ENCODE peak calls at places on chromosomes 11 and 22, in eight cellular contexts. One of them, this sample, is unnamed.

GRCh38 chr11:92505689-92506088 is 281.1 kb downstream of the FAT3 start:
- DNase-seq in epithelial cell of esophagus: peak
- DNase-seq in right atrium auricular region: no peak
- DNase-seq in suprapubic skin: no peak
- DNase-seq in CD8-positive, alpha-beta T cell: no peak
- DNase-seq in foreskin fibroblast: no peak
- DNase-seq in heart left ventricle: no peak
- DNase-seq in left lung: no peak
- DNase-seq in this sample: no peak

GRCh38 chr11:10743354-10744035 is 7.6 kb upstream of the CTR9 start:
- DNase-seq in left lung: no peak
- DNase-seq in CD8-positive, alpha-beta T cell: peak
- DNase-seq in right atrium auricular region: no peak
- DNase-seq in heart left ventricle: no peak
- DNase-seq in foreskin fibroblast: no peak
- DNase-seq in suprapubic skin: no peak
- DNase-seq in epithelial cell of esophagus: no peak
- DNase-seq in this sample: no peak

GRCh38 chr11:14539867-14540475 is 19.8 kb upstream of the PSMA1 start:
- DNase-seq in suprapubic skin: no peak
- DNase-seq in heart left ventricle: peak
- DNase-seq in foreskin fibroblast: no peak
- DNase-seq in right atrium auricular region: peak
- DNase-seq in CD8-positive, alpha-beta T cell: no peak
- DNase-seq in epithelial cell of esophagus: no peak
- DNase-seq in left lung: no peak
- DNase-seq in this sample: no peak

GRCh38 chr11:120550007-120550406 is 38.5 kb downstream of the GRIK4 start:
- DNase-seq in right atrium auricular region: no peak
- DNase-seq in suprapubic skin: no peak
- DNase-seq in left lung: no peak
- DNase-seq in epithelial cell of esophagus: no peak
- DNase-seq in CD8-positive, alpha-beta T cell: no peak
- DNase-seq in foreskin fibroblast: no peak
- DNase-seq in heart left ventricle: no peak
- DNase-seq in this sample: no peak

GRCh38 chr11:122668562-122669090 is 13.1 kb downstream of the UBASH3B start:
- DNase-seq in right atrium auricular region: no peak
- DNase-seq in suprapubic skin: no peak
- DNase-seq in foreskin fibroblast: peak
- DNase-seq in left lung: no peak
- DNase-seq in CD8-positive, alpha-beta T cell: no peak
- DNase-seq in heart left ventricle: no peak
- DNase-seq in epithelial cell of esophagus: peak
- DNase-seq in this sample: no peak

GRCh38 chr11:30451642-30452041 is 128.7 kb downstream of the ARL14EP start:
- DNase-seq in CD8-positive, alpha-beta T cell: no peak
- DNase-seq in epithelial cell of esophagus: no peak
- DNase-seq in heart left ventricle: no peak
- DNase-seq in foreskin fibroblast: no peak
- DNase-seq in right atrium auricular region: no peak
- DNase-seq in suprapubic skin: no peak
- DNase-seq in left lung: no peak
- DNase-seq in this sample: no peak

GRCh38 chr11:65423516-65424199 is 1.1 kb downstream of the NEAT1 start:
- DNase-seq in right atrium auricular region: no peak
- DNase-seq in suprapubic skin: peak
- DNase-seq in foreskin fibroblast: no peak
- DNase-seq in CD8-positive, alpha-beta T cell: peak
- DNase-seq in heart left ventricle: no peak
- DNase-seq in epithelial cell of esophagus: peak
- DNase-seq in left lung: peak
- DNase-seq in this sample: no peak

GRCh38 chr11:122140535-122140934 is 24.5 kb upstream of the BLID start:
- DNase-seq in heart left ventricle: no peak
- DNase-seq in epithelial cell of esophagus: peak
- DNase-seq in suprapubic skin: no peak
- DNase-seq in left lung: no peak
- DNase-seq in CD8-positive, alpha-beta T cell: no peak
- DNase-seq in foreskin fibroblast: peak
- DNase-seq in right atrium auricular region: no peak
- DNase-seq in this sample: peak

GRCh38 chr11:103927535-103927934 is 108.9 kb upstream of the DDI1 start:
- DNase-seq in suprapubic skin: no peak
- DNase-seq in foreskin fibroblast: no peak
- DNase-seq in left lung: no peak
- DNase-seq in CD8-positive, alpha-beta T cell: no peak
- DNase-seq in heart left ventricle: no peak
- DNase-seq in epithelial cell of esophagus: peak
- DNase-seq in right atrium auricular region: no peak
- DNase-seq in this sample: no peak

GRCh38 chr22:30420401-30421178 is 5.0 kb upstream of the MTFP1 start:
- DNase-seq in left lung: no peak
- DNase-seq in suprapubic skin: no peak
- DNase-seq in CD8-positive, alpha-beta T cell: no peak
- DNase-seq in heart left ventricle: no peak
- DNase-seq in epithelial cell of esophagus: peak
- DNase-seq in foreskin fibroblast: peak
- DNase-seq in right atrium auricular region: no peak
- DNase-seq in this sample: peak

GRCh38 chr11:64242920-64243854 is 2.3 kb downstream of the FKBP2 start:
- DNase-seq in right atrium auricular region: no peak
- DNase-seq in left lung: no peak
- DNase-seq in CD8-positive, alpha-beta T cell: no peak
- DNase-seq in heart left ventricle: no peak
- DNase-seq in suprapubic skin: no peak
- DNase-seq in foreskin fibroblast: no peak
- DNase-seq in epithelial cell of esophagus: no peak
- DNase-seq in this sample: no peak

GRCh38 chr11:35281169-35281591 is 138.2 kb downstream of the SLC1A2 start:
- DNase-seq in left lung: no peak
- DNase-seq in suprapubic skin: no peak
- DNase-seq in foreskin fibroblast: no peak
- DNase-seq in epithelial cell of esophagus: no peak
- DNase-seq in heart left ventricle: no peak
- DNase-seq in right atrium auricular region: no peak
- DNase-seq in CD8-positive, alpha-beta T cell: no peak
- DNase-seq in this sample: no peak

GRCh38 chr22:22348127-22348814 is 103.7 kb downstream of the VPREB1 start:
- DNase-seq in right atrium auricular region: no peak
- DNase-seq in CD8-positive, alpha-beta T cell: no peak
- DNase-seq in heart left ventricle: no peak
- DNase-seq in left lung: no peak
- DNase-seq in suprapubic skin: no peak
- DNase-seq in epithelial cell of esophagus: peak
- DNase-seq in foreskin fibroblast: no peak
- DNase-seq in this sample: no peak

GRCh38 chr22:47605441-47605840 is 843.0 kb downstream of the TBC1D22A start:
- DNase-seq in right atrium auricular region: no peak
- DNase-seq in left lung: no peak
- DNase-seq in epithelial cell of esophagus: no peak
- DNase-seq in foreskin fibroblast: no peak
- DNase-seq in heart left ventricle: no peak
- DNase-seq in CD8-positive, alpha-beta T cell: no peak
- DNase-seq in suprapubic skin: peak
- DNase-seq in this sample: no peak

GRCh38 chr22:43273902-43274484 is 69.2 kb downstream of the SCUBE1 start:
- DNase-seq in epithelial cell of esophagus: peak
- DNase-seq in suprapubic skin: no peak
- DNase-seq in foreskin fibroblast: peak
- DNase-seq in right atrium auricular region: peak
- DNase-seq in left lung: no peak
- DNase-seq in CD8-positive, alpha-beta T cell: peak
- DNase-seq in heart left ventricle: peak
- DNase-seq in this sample: no peak

GRCh38 chr11:133941546-133941945 is 15.2 kb downstream of the IGSF9B start:
- DNase-seq in foreskin fibroblast: no peak
- DNase-seq in suprapubic skin: no peak
- DNase-seq in CD8-positive, alpha-beta T cell: no peak
- DNase-seq in epithelial cell of esophagus: no peak
- DNase-seq in left lung: no peak
- DNase-seq in right atrium auricular region: no peak
- DNase-seq in heart left ventricle: no peak
- DNase-seq in this sample: no peak

GRCh38 chr11:3947084-3947483 is 91.6 kb downstream of the STIM1 start:
- DNase-seq in right atrium auricular region: no peak
- DNase-seq in CD8-positive, alpha-beta T cell: peak
- DNase-seq in suprapubic skin: no peak
- DNase-seq in epithelial cell of esophagus: no peak
- DNase-seq in foreskin fibroblast: peak
- DNase-seq in heart left ventricle: peak
- DNase-seq in left lung: no peak
- DNase-seq in this sample: no peak

GRCh38 chr22:19890502-19891349 is 36.1 kb upstream of the GNB1L start:
- DNase-seq in epithelial cell of esophagus: no peak
- DNase-seq in suprapubic skin: no peak
- DNase-seq in right atrium auricular region: no peak
- DNase-seq in CD8-positive, alpha-beta T cell: no peak
- DNase-seq in heart left ventricle: no peak
- DNase-seq in left lung: no peak
- DNase-seq in foreskin fibroblast: no peak
- DNase-seq in this sample: no peak

GRCh38 chr22:38610234-38610633 is 40.3 kb upstream of the DMC1 start:
- DNase-seq in CD8-positive, alpha-beta T cell: no peak
- DNase-seq in right atrium auricular region: no peak
- DNase-seq in heart left ventricle: no peak
- DNase-seq in suprapubic skin: no peak
- DNase-seq in foreskin fibroblast: no peak
- DNase-seq in left lung: no peak
- DNase-seq in epithelial cell of esophagus: no peak
- DNase-seq in this sample: no peak

GRCh38 chr11:66328307-66329144 is 7.7 kb downstream of the RIN1 start:
- DNase-seq in suprapubic skin: peak
- DNase-seq in right atrium auricular region: peak
- DNase-seq in epithelial cell of esophagus: peak
- DNase-seq in foreskin fibroblast: peak
- DNase-seq in CD8-positive, alpha-beta T cell: peak
- DNase-seq in heart left ventricle: peak
- DNase-seq in left lung: peak
- DNase-seq in this sample: no peak

GRCh38 chr11:92376146-92376599 is 151.6 kb downstream of the FAT3 start:
- DNase-seq in suprapubic skin: no peak
- DNase-seq in left lung: no peak
- DNase-seq in CD8-positive, alpha-beta T cell: no peak
- DNase-seq in foreskin fibroblast: peak
- DNase-seq in right atrium auricular region: no peak
- DNase-seq in heart left ventricle: no peak
- DNase-seq in epithelial cell of esophagus: no peak
- DNase-seq in this sample: no peak

GRCh38 chr22:21455334-21456089 is 11.7 kb upstream of the TMEM191C start:
- DNase-seq in epithelial cell of esophagus: no peak
- DNase-seq in foreskin fibroblast: no peak
- DNase-seq in heart left ventricle: no peak
- DNase-seq in suprapubic skin: peak
- DNase-seq in right atrium auricular region: peak
- DNase-seq in CD8-positive, alpha-beta T cell: no peak
- DNase-seq in left lung: peak
- DNase-seq in this sample: no peak

GRCh38 chr22:27537481-27537891 is 264.1 kb downstream of the MN1 start:
- DNase-seq in right atrium auricular region: no peak
- DNase-seq in suprapubic skin: peak
- DNase-seq in epithelial cell of esophagus: no peak
- DNase-seq in left lung: no peak
- DNase-seq in foreskin fibroblast: no peak
- DNase-seq in CD8-positive, alpha-beta T cell: no peak
- DNase-seq in heart left ventricle: no peak
- DNase-seq in this sample: no peak

GRCh38 chr11:60994450-60995135 is 23.1 kb downstream of the CD6 start:
- DNase-seq in heart left ventricle: no peak
- DNase-seq in left lung: no peak
- DNase-seq in right atrium auricular region: no peak
- DNase-seq in suprapubic skin: no peak
- DNase-seq in epithelial cell of esophagus: no peak
- DNase-seq in foreskin fibroblast: no peak
- DNase-seq in CD8-positive, alpha-beta T cell: no peak
- DNase-seq in this sample: no peak

GRCh38 chr11:11724994-11725393 is 103.2 kb upstream of the GALNT18 start:
- DNase-seq in left lung: no peak
- DNase-seq in epithelial cell of esophagus: peak
- DNase-seq in heart left ventricle: no peak
- DNase-seq in foreskin fibroblast: no peak
- DNase-seq in right atrium auricular region: no peak
- DNase-seq in CD8-positive, alpha-beta T cell: no peak
- DNase-seq in suprapubic skin: no peak
- DNase-seq in this sample: no peak

GRCh38 chr11:47617417-47617809 is 23.2 kb upstream of the C1QTNF4 start:
- DNase-seq in suprapubic skin: no peak
- DNase-seq in foreskin fibroblast: peak
- DNase-seq in left lung: no peak
- DNase-seq in epithelial cell of esophagus: no peak
- DNase-seq in heart left ventricle: no peak
- DNase-seq in right atrium auricular region: no peak
- DNase-seq in CD8-positive, alpha-beta T cell: no peak
- DNase-seq in this sample: no peak
- TF ChIP-seq CTCF in suprapubic skin: no peak
- TF ChIP-seq CTCF in foreskin fibroblast: no peak
- TF ChIP-seq CTCF in left lung: no peak
- TF ChIP-seq CTCF in epithelial cell of esophagus: no peak
- TF ChIP-seq CTCF in heart left ventricle: no peak
- TF ChIP-seq CTCF in right atrium auricular region: no peak
- TF ChIP-seq CTCF in CD8-positive, alpha-beta T cell: no peak
- TF ChIP-seq CTCF in this sample: no peak

GRCh38 chr11:110297082-110297725 is 790 bp upstream of the RDX start:
- DNase-seq in CD8-positive, alpha-beta T cell: no peak
- DNase-seq in foreskin fibroblast: no peak
- DNase-seq in epithelial cell of esophagus: peak
- DNase-seq in left lung: no peak
- DNase-seq in suprapubic skin: no peak
- DNase-seq in heart left ventricle: no peak
- DNase-seq in right atrium auricular region: no peak
- DNase-seq in this sample: no peak
- H3K4me3 ChIP-seq in CD8-positive, alpha-beta T cell: no peak
- H3K4me3 ChIP-seq in foreskin fibroblast: peak
- H3K4me3 ChIP-seq in epithelial cell of esophagus: peak
- H3K4me3 ChIP-seq in left lung: peak
- H3K4me3 ChIP-seq in suprapubic skin: peak
- H3K4me3 ChIP-seq in heart left ventricle: peak
- H3K4me3 ChIP-seq in right atrium auricular region: peak
- H3K4me3 ChIP-seq in this sample: peak

DNA sequence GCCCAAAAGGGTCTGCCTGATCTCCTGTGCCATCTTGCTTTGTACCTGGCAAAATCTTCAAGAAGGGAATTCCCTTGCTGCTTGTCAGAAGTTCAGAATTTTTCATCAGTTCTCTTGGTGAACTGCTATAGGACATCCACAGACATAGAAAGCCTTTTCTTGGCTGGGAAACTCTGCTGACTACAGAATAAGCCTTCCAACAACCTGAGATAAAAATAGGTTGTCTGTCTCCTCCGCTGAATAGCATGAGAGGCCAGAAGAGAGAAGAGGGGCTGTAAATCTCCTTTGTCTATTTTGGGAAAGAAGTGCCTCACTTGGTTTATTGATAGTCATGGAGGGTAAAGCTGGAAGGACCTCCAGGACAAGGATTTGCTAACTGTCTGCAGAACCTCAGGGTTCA is 48.2 kb downstream of the C11orf91 start:
- DNase-seq in epithelial cell of esophagus: no peak
- DNase-seq in heart left ventricle: no peak
- DNase-seq in left lung: no peak
- DNase-seq in foreskin fibroblast: no peak
- DNase-seq in right atrium auricular region: no peak
- DNase-seq in CD8-positive, alpha-beta T cell: no peak
- DNase-seq in suprapubic skin: no peak
- DNase-seq in this sample: no peak
- TF ChIP-seq CTCF in epithelial cell of esophagus: no peak
- TF ChIP-seq CTCF in heart left ventricle: no peak
- TF ChIP-seq CTCF in left lung: no peak
- TF ChIP-seq CTCF in foreskin fibroblast: no peak
- TF ChIP-seq CTCF in right atrium auricular region: no peak
- TF ChIP-seq CTCF in CD8-positive, alpha-beta T cell: no peak
- TF ChIP-seq CTCF in suprapubic skin: no peak
- TF ChIP-seq CTCF in this sample: no peak

GRCh38 chr11:82889133-82890001 is 10.9 kb downstream of the PRCP start:
- DNase-seq in epithelial cell of esophagus: no peak
- DNase-seq in heart left ventricle: no peak
- DNase-seq in right atrium auricular region: no peak
- DNase-seq in foreskin fibroblast: no peak
- DNase-seq in suprapubic skin: no peak
- DNase-seq in left lung: peak
- DNase-seq in CD8-positive, alpha-beta T cell: no peak
- DNase-seq in this sample: no peak
- H3K4me3 ChIP-seq in epithelial cell of esophagus: no peak
- H3K4me3 ChIP-seq in heart left ventricle: no peak
- H3K4me3 ChIP-seq in right atrium auricular region: no peak
- H3K4me3 ChIP-seq in foreskin fibroblast: no peak
- H3K4me3 ChIP-seq in suprapubic skin: no peak
- H3K4me3 ChIP-seq in left lung: peak
- H3K4me3 ChIP-seq in CD8-positive, alpha-beta T cell: no peak
- H3K4me3 ChIP-seq in this sample: no peak

This sample was measured in epithelial cell of proximal tubule.